ENCODE peak calls at places on chromosomes 12 and 14, in four cellular contexts. One of them, this sample, is unnamed.

GRCh38 chr12:131102493-131102931 is 148.8 kb downstream of the ADGRD1 start:
- DNase-seq in stimulated activated naive B cell treated with anti-CD40 and anti-IgM and Interleukin-4, amounts not matched to agents 10 μg/mL and 1 μg/mL and 100 μg/mL, for 72 hours: no peak
- DNase-seq in germinal center: no peak
- DNase-seq in naive thymus-derived CD4-positive, alpha-beta T cell: no peak
- DNase-seq in this sample: no peak

GRCh38 chr14:70212752-70213151 is 24.0 kb upstream of the SLC8A3 start:
- DNase-seq in stimulated activated naive B cell treated with anti-CD40 and anti-IgM and Interleukin-4, amounts not matched to agents 10 μg/mL and 1 μg/mL and 100 μg/mL, for 72 hours: no peak
- DNase-seq in germinal center: no peak
- DNase-seq in naive thymus-derived CD4-positive, alpha-beta T cell: no peak
- DNase-seq in this sample: no peak

GRCh38 chr12:110677206-110677911 is 11.6 kb downstream of the HVCN1 start:
- DNase-seq in stimulated activated naive B cell treated with anti-CD40 and anti-IgM and Interleukin-4, amounts not matched to agents 10 μg/mL and 1 μg/mL and 100 μg/mL, for 72 hours: peak; percentile 85
- DNase-seq in germinal center: peak; percentile 76
- DNase-seq in naive thymus-derived CD4-positive, alpha-beta T cell: peak; percentile 16
- DNase-seq in this sample: no peak

GRCh38 chr12:49223122-49223521 is 34.2 kb upstream of the TUBA1A start:
- DNase-seq in stimulated activated naive B cell treated with anti-CD40 and anti-IgM and Interleukin-4, amounts not matched to agents 10 μg/mL and 1 μg/mL and 100 μg/mL, for 72 hours: no peak
- DNase-seq in germinal center: no peak
- DNase-seq in naive thymus-derived CD4-positive, alpha-beta T cell: no peak
- DNase-seq in this sample: no peak

GRCh38 chr14:32249780-32250179 is 46.7 kb upstream of the RNU6-8 start:
- DNase-seq in stimulated activated naive B cell treated with anti-CD40 and anti-IgM and Interleukin-4, amounts not matched to agents 10 μg/mL and 1 μg/mL and 100 μg/mL, for 72 hours: no peak
- DNase-seq in germinal center: no peak
- DNase-seq in naive thymus-derived CD4-positive, alpha-beta T cell: no peak
- DNase-seq in this sample: no peak

GRCh38 chr14:58287607-58288042 is 10.7 kb upstream of the ARID4A start:
- DNase-seq in stimulated activated naive B cell treated with anti-CD40 and anti-IgM and Interleukin-4, amounts not matched to agents 10 μg/mL and 1 μg/mL and 100 μg/mL, for 72 hours: no peak
- DNase-seq in germinal center: no peak
- DNase-seq in naive thymus-derived CD4-positive, alpha-beta T cell: no peak
- DNase-seq in this sample: no peak

GRCh38 chr14:68961781-68962584 is 17.1 kb downstream of the ACTN1 start:
- DNase-seq in stimulated activated naive B cell treated with anti-CD40 and anti-IgM and Interleukin-4, amounts not matched to agents 10 μg/mL and 1 μg/mL and 100 μg/mL, for 72 hours: no peak
- DNase-seq in germinal center: no peak
- DNase-seq in naive thymus-derived CD4-positive, alpha-beta T cell: no peak
- DNase-seq in this sample: no peak

GRCh38 chr12:90080616-90081015 is 372.0 kb upstream of the ATP2B1 start:
- DNase-seq in stimulated activated naive B cell treated with anti-CD40 and anti-IgM and Interleukin-4, amounts not matched to agents 10 μg/mL and 1 μg/mL and 100 μg/mL, for 72 hours: no peak
- DNase-seq in germinal center: no peak
- DNase-seq in naive thymus-derived CD4-positive, alpha-beta T cell: no peak
- DNase-seq in this sample: no peak

GRCh38 chr14:65208548-65208947 is 106.2 kb upstream of the MAX start:
- DNase-seq in stimulated activated naive B cell treated with anti-CD40 and anti-IgM and Interleukin-4, amounts not matched to agents 10 μg/mL and 1 μg/mL and 100 μg/mL, for 72 hours: no peak
- DNase-seq in germinal center: no peak
- DNase-seq in naive thymus-derived CD4-positive, alpha-beta T cell: no peak
- DNase-seq in this sample: no peak

GRCh38 chr12:25269701-25270100 is 19.0 kb upstream of the KRAS start:
- DNase-seq in stimulated activated naive B cell treated with anti-CD40 and anti-IgM and Interleukin-4, amounts not matched to agents 10 μg/mL and 1 μg/mL and 100 μg/mL, for 72 hours: peak; percentile 56
- DNase-seq in germinal center: no peak
- DNase-seq in naive thymus-derived CD4-positive, alpha-beta T cell: no peak
- DNase-seq in this sample: no peak

GRCh38 chr14:65258391-65258790 is 154.1 kb upstream of the FUT8 start:
- DNase-seq in stimulated activated naive B cell treated with anti-CD40 and anti-IgM and Interleukin-4, amounts not matched to agents 10 μg/mL and 1 μg/mL and 100 μg/mL, for 72 hours: no peak
- DNase-seq in germinal center: no peak
- DNase-seq in naive thymus-derived CD4-positive, alpha-beta T cell: no peak
- DNase-seq in this sample: no peak

GRCh38 chr14:100649173-100649519 is 61.9 kb upstream of the BEGAIN start:
- DNase-seq in stimulated activated naive B cell treated with anti-CD40 and anti-IgM and Interleukin-4, amounts not matched to agents 10 μg/mL and 1 μg/mL and 100 μg/mL, for 72 hours: no peak
- DNase-seq in germinal center: no peak
- DNase-seq in naive thymus-derived CD4-positive, alpha-beta T cell: no peak
- DNase-seq in this sample: no peak

GRCh38 chr12:25377475-25378179 is 126.9 kb upstream of the KRAS start:
- DNase-seq in stimulated activated naive B cell treated with anti-CD40 and anti-IgM and Interleukin-4, amounts not matched to agents 10 μg/mL and 1 μg/mL and 100 μg/mL, for 72 hours: no peak
- DNase-seq in germinal center: peak; percentile 7
- DNase-seq in naive thymus-derived CD4-positive, alpha-beta T cell: peak; percentile 66
- DNase-seq in this sample: no peak

GRCh38 chr14:105091335-105092123 is 26.3 kb upstream of the GPR132 start:
- DNase-seq in stimulated activated naive B cell treated with anti-CD40 and anti-IgM and Interleukin-4, amounts not matched to agents 10 μg/mL and 1 μg/mL and 100 μg/mL, for 72 hours: no peak
- DNase-seq in germinal center: no peak
- DNase-seq in naive thymus-derived CD4-positive, alpha-beta T cell: no peak
- DNase-seq in this sample: peak; percentile 49

GRCh38 chr14:62156052-62156451 is 393.8 kb downstream of the SNAPC1 start:
- DNase-seq in stimulated activated naive B cell treated with anti-CD40 and anti-IgM and Interleukin-4, amounts not matched to agents 10 μg/mL and 1 μg/mL and 100 μg/mL, for 72 hours: no peak
- DNase-seq in germinal center: no peak
- DNase-seq in naive thymus-derived CD4-positive, alpha-beta T cell: no peak
- DNase-seq in this sample: no peak

GRCh38 chr12:96658075-96658474 is 168.7 kb downstream of the CFAP54 start:
- DNase-seq in stimulated activated naive B cell treated with anti-CD40 and anti-IgM and Interleukin-4, amounts not matched to agents 10 μg/mL and 1 μg/mL and 100 μg/mL, for 72 hours: no peak
- DNase-seq in germinal center: no peak
- DNase-seq in naive thymus-derived CD4-positive, alpha-beta T cell: no peak
- DNase-seq in this sample: no peak

GRCh38 chr14:83520837-83521236 is 1987.2 kb upstream of the SEL1L start:
- DNase-seq in stimulated activated naive B cell treated with anti-CD40 and anti-IgM and Interleukin-4, amounts not matched to agents 10 μg/mL and 1 μg/mL and 100 μg/mL, for 72 hours: no peak
- DNase-seq in germinal center: no peak
- DNase-seq in naive thymus-derived CD4-positive, alpha-beta T cell: no peak
- DNase-seq in this sample: no peak

GRCh38 chr14:95045255-95045701 is 112.1 kb downstream of the DICER1 start:
- DNase-seq in stimulated activated naive B cell treated with anti-CD40 and anti-IgM and Interleukin-4, amounts not matched to agents 10 μg/mL and 1 μg/mL and 100 μg/mL, for 72 hours: no peak
- DNase-seq in germinal center: no peak
- DNase-seq in naive thymus-derived CD4-positive, alpha-beta T cell: no peak
- DNase-seq in this sample: no peak

GRCh38 chr14:39342768-39343167 is 89.5 kb downstream of the FBXO33 start:
- DNase-seq in stimulated activated naive B cell treated with anti-CD40 and anti-IgM and Interleukin-4, amounts not matched to agents 10 μg/mL and 1 μg/mL and 100 μg/mL, for 72 hours: no peak
- DNase-seq in germinal center: no peak
- DNase-seq in naive thymus-derived CD4-positive, alpha-beta T cell: no peak
- DNase-seq in this sample: no peak

GRCh38 chr12:112307219-112308062 is 74.8 kb downstream of the HECTD4 start:
- DNase-seq in stimulated activated naive B cell treated with anti-CD40 and anti-IgM and Interleukin-4, amounts not matched to agents 10 μg/mL and 1 μg/mL and 100 μg/mL, for 72 hours: no peak
- DNase-seq in germinal center: no peak
- DNase-seq in naive thymus-derived CD4-positive, alpha-beta T cell: no peak
- DNase-seq in this sample: no peak

GRCh38 chr12:131640436-131640969 is 70.4 kb upstream of the SFSWAP start:
- DNase-seq in stimulated activated naive B cell treated with anti-CD40 and anti-IgM and Interleukin-4, amounts not matched to agents 10 μg/mL and 1 μg/mL and 100 μg/mL, for 72 hours: no peak
- DNase-seq in germinal center: no peak
- DNase-seq in naive thymus-derived CD4-positive, alpha-beta T cell: no peak
- DNase-seq in this sample: no peak

GRCh38 chr12:131836193-131836592 is 8.0 kb downstream of the MMP17 start:
- DNase-seq in stimulated activated naive B cell treated with anti-CD40 and anti-IgM and Interleukin-4, amounts not matched to agents 10 μg/mL and 1 μg/mL and 100 μg/mL, for 72 hours: no peak
- DNase-seq in germinal center: no peak
- DNase-seq in naive thymus-derived CD4-positive, alpha-beta T cell: no peak
- DNase-seq in this sample: no peak

GRCh38 chr12:40819427-40820108 is 127.3 kb downstream of the CNTN1 start:
- DNase-seq in stimulated activated naive B cell treated with anti-CD40 and anti-IgM and Interleukin-4, amounts not matched to agents 10 μg/mL and 1 μg/mL and 100 μg/mL, for 72 hours: no peak
- DNase-seq in germinal center: no peak
- DNase-seq in naive thymus-derived CD4-positive, alpha-beta T cell: no peak
- DNase-seq in this sample: no peak

GRCh38 chr14:36300337-36300736 is 20.1 kb downstream of the MBIP start:
- DNase-seq in stimulated activated naive B cell treated with anti-CD40 and anti-IgM and Interleukin-4, amounts not matched to agents 10 μg/mL and 1 μg/mL and 100 μg/mL, for 72 hours: no peak
- DNase-seq in germinal center: no peak
- DNase-seq in naive thymus-derived CD4-positive, alpha-beta T cell: no peak
- DNase-seq in this sample: no peak

GRCh38 chr14:106308839-106309389 is 782.5 kb downstream of the TMEM121 start:
- DNase-seq in stimulated activated naive B cell treated with anti-CD40 and anti-IgM and Interleukin-4, amounts not matched to agents 10 μg/mL and 1 μg/mL and 100 μg/mL, for 72 hours: peak; percentile 83
- DNase-seq in germinal center: peak; percentile 73
- DNase-seq in naive thymus-derived CD4-positive, alpha-beta T cell: peak; percentile 54
- DNase-seq in this sample: no peak

GRCh38 chr12:66735275-66735674 is 56.4 kb upstream of the GRIP1 start:
- DNase-seq in stimulated activated naive B cell treated with anti-CD40 and anti-IgM and Interleukin-4, amounts not matched to agents 10 μg/mL and 1 μg/mL and 100 μg/mL, for 72 hours: no peak
- DNase-seq in germinal center: no peak
- DNase-seq in naive thymus-derived CD4-positive, alpha-beta T cell: no peak
- DNase-seq in this sample: no peak

GRCh38 chr12:6884539-6884938 is 11.4 kb upstream of the SPSB2 start:
- DNase-seq in stimulated activated naive B cell treated with anti-CD40 and anti-IgM and Interleukin-4, amounts not matched to agents 10 μg/mL and 1 μg/mL and 100 μg/mL, for 72 hours: no peak
- DNase-seq in germinal center: no peak
- DNase-seq in naive thymus-derived CD4-positive, alpha-beta T cell: no peak
- DNase-seq in this sample: no peak

GRCh38 chr14:63510538-63510937 is 32.6 kb downstream of the PPP2R5E start:
- DNase-seq in stimulated activated naive B cell treated with anti-CD40 and anti-IgM and Interleukin-4, amounts not matched to agents 10 μg/mL and 1 μg/mL and 100 μg/mL, for 72 hours: no peak
- DNase-seq in germinal center: no peak
- DNase-seq in naive thymus-derived CD4-positive, alpha-beta T cell: no peak
- DNase-seq in this sample: no peak

GRCh38 chr14:58738189-58738836 is 100.6 kb downstream of the DACT1 start:
- DNase-seq in stimulated activated naive B cell treated with anti-CD40 and anti-IgM and Interleukin-4, amounts not matched to agents 10 μg/mL and 1 μg/mL and 100 μg/mL, for 72 hours: no peak
- DNase-seq in germinal center: no peak
- DNase-seq in naive thymus-derived CD4-positive, alpha-beta T cell: no peak
- DNase-seq in this sample: no peak

GRCh38 chr14:26204954-26205479 is 392.8 kb downstream of the NOVA1 start:
- DNase-seq in stimulated activated naive B cell treated with anti-CD40 and anti-IgM and Interleukin-4, amounts not matched to agents 10 μg/mL and 1 μg/mL and 100 μg/mL, for 72 hours: no peak
- DNase-seq in germinal center: no peak
- DNase-seq in naive thymus-derived CD4-positive, alpha-beta T cell: no peak
- DNase-seq in this sample: no peak

GRCh38 chr12:46124132-46124847 is 133.9 kb upstream of the SCAF11 start:
- DNase-seq in stimulated activated naive B cell treated with anti-CD40 and anti-IgM and Interleukin-4, amounts not matched to agents 10 μg/mL and 1 μg/mL and 100 μg/mL, for 72 hours: no peak
- DNase-seq in germinal center: no peak
- DNase-seq in naive thymus-derived CD4-positive, alpha-beta T cell: no peak
- DNase-seq in this sample: no peak

GRCh38 chr12:91017043-91017442 is 12.3 kb upstream of the EPYC start:
- DNase-seq in stimulated activated naive B cell treated with anti-CD40 and anti-IgM and Interleukin-4, amounts not matched to agents 10 μg/mL and 1 μg/mL and 100 μg/mL, for 72 hours: no peak
- DNase-seq in germinal center: no peak
- DNase-seq in naive thymus-derived CD4-positive, alpha-beta T cell: no peak
- DNase-seq in this sample: no peak

GRCh38 chr12:93793007-93793406 is 115.8 kb downstream of the CRADD start:
- DNase-seq in stimulated activated naive B cell treated with anti-CD40 and anti-IgM and Interleukin-4, amounts not matched to agents 10 μg/mL and 1 μg/mL and 100 μg/mL, for 72 hours: no peak
- DNase-seq in germinal center: no peak
- DNase-seq in naive thymus-derived CD4-positive, alpha-beta T cell: no peak
- DNase-seq in this sample: no peak

This sample was measured in LNCaP clone FGC.